ENCODE peak calls at places on chromosomes 11 and 22, in eight cellular contexts. A, G, Y, D, H, W, M and E are unnamed samples.

GRCh38 chr11:64449381-64450167 is 90.6 kb downstream of the RPS6KA4 start:
- DNase-seq in A (no peak), G (peak), Y (peak), D (no peak), H (no peak), W (peak), M (peak), E (peak)

GRCh38 chr22:39443416-39443815 is 13.4 kb upstream of the MGAT3 start:
- DNase-seq in A (no peak), G (no peak), Y (no peak), D (no peak), H (no peak), W (no peak), M (peak), E (no peak)

GRCh38 chr11:57219021-57219627 is 17.9 kb downstream of the APLNR start:
- DNase-seq in A (peak), G (no peak), Y (peak), D (no peak), H (no peak), W (peak), M (no peak), E (no peak)

GRCh38 chr22:38840129-38840528 is 3.7 kb downstream of the NPTXR start:
- DNase-seq in A (no peak), G (no peak), Y (no peak), D (no peak), H (no peak), W (no peak), M (no peak), E (no peak)

GRCh38 chr11:77361184-77361583 is 59.7 kb upstream of the GDPD4 start:
- DNase-seq in A (no peak), G (no peak), Y (no peak), D (peak), H (no peak), W (no peak), M (peak), E (no peak)

GRCh38 chr11:697811-698311 is 2.2 kb downstream of the TMEM80 start:
- DNase-seq in A (no peak), G (no peak), Y (no peak), D (no peak), H (no peak), W (peak), M (no peak), E (no peak)

GRCh38 chr11:12164061-12165014 is 53.9 kb downstream of the MICAL2 start:
- DNase-seq in A (no peak), G (no peak), Y (no peak), D (peak), H (no peak), W (no peak), M (peak), E (no peak)

GRCh38 chr11:57638005-57638760 is 11.5 kb downstream of the YPEL4 start:
- DNase-seq in A (peak), G (peak), Y (no peak), D (peak), H (peak), W (no peak), M (peak), E (peak)

GRCh38 chr11:10164621-10165020 is 129.4 kb downstream of the SBF2 start:
- DNase-seq in A (no peak), G (no peak), Y (no peak), D (no peak), H (no peak), W (no peak), M (no peak), E (no peak)

GRCh38 chr11:64385953-64386704 is 27.2 kb downstream of the RPS6KA4 start:
- DNase-seq in A (no peak), G (no peak), Y (no peak), D (peak), H (no peak), W (peak), M (no peak), E (no peak)

GRCh38 chr11:70428701-70429427 is 30.5 kb downstream of the CTTN start:
- DNase-seq in A (no peak), G (no peak), Y (no peak), D (no peak), H (no peak), W (no peak), M (no peak), E (no peak)

GRCh38 chr22:30445438-30445936 is 19.9 kb downstream of the MTFP1 start:
- DNase-seq in A (no peak), G (no peak), Y (no peak), D (no peak), H (no peak), W (no peak), M (no peak), E (no peak)

GRCh38 chr22:49303781-49304461 is 523.8 kb downstream of the BRD1 start:
- DNase-seq in A (peak), G (no peak), Y (peak), D (no peak), H (no peak), W (no peak), M (peak), E (no peak)

GRCh38 chr22:29259253-29259899 is 8.4 kb downstream of the RHBDD3 start:
- DNase-seq in A (peak), G (no peak), Y (no peak), D (no peak), H (no peak), W (no peak), M (peak), E (no peak)

GRCh38 chr11:77542296-77542695 is 47.5 kb upstream of the AQP11 start:
- DNase-seq in A (no peak), G (no peak), Y (no peak), D (peak), H (no peak), W (no peak), M (no peak), E (no peak)

GRCh38 chr22:19085233-19086043 is 36.8 kb downstream of the DGCR2 start:
- DNase-seq in A (peak), G (no peak), Y (no peak), D (no peak), H (no peak), W (peak), M (peak), E (no peak)

GRCh38 chr11:1453611-1454386 is 32.8 kb downstream of the MOB2 start:
- DNase-seq in A (no peak), G (no peak), Y (no peak), D (no peak), H (no peak), W (peak), M (peak), E (peak)

GRCh38 chr11:134696455-134696854 is 284.4 kb upstream of the B3GAT1 start:
- DNase-seq in A (no peak), G (no peak), Y (no peak), D (no peak), H (no peak), W (no peak), M (no peak), E (no peak)

GRCh38 chr11:62556102-62556871 is 9.7 kb upstream of the AHNAK start:
- DNase-seq in A (peak), G (peak), Y (peak), D (peak), H (peak), W (peak), M (peak), E (peak)

GRCh38 chr11:45089251-45089650 is 57.2 kb upstream of the PRDM11 start:
- DNase-seq in A (peak), G (peak), Y (peak), D (peak), H (peak), W (no peak), M (no peak), E (no peak)

GRCh38 chr11:28490763-28491382 is 382.7 kb downstream of the METTL15 start:
- DNase-seq in A (no peak), G (no peak), Y (no peak), D (no peak), H (no peak), W (no peak), M (no peak), E (no peak)

GRCh38 chr22:35148381-35148780 is 82.4 kb downstream of the ISX start:
- DNase-seq in A (no peak), G (no peak), Y (no peak), D (no peak), H (no peak), W (no peak), M (no peak), E (no peak)

GRCh38 chr11:26992031-26992541 is 1.8 kb upstream of the FIBIN start:
- DNase-seq in A (no peak), G (no peak), Y (no peak), D (peak), H (no peak), W (no peak), M (no peak), E (no peak)

GRCh38 chr11:57638811-57639320 is 10.8 kb downstream of the YPEL4 start:
- DNase-seq in A (no peak), G (no peak), Y (no peak), D (no peak), H (no peak), W (no peak), M (peak), E (peak)

GRCh38 chr22:49997932-49998717 is 14.4 kb downstream of the IL17REL start:
- DNase-seq in A (no peak), G (no peak), Y (no peak), D (no peak), H (no peak), W (no peak), M (peak), E (no peak)

GRCh38 chr11:72725731-72726042 is 26.5 kb downstream of the ARAP1 start:
- DNase-seq in A (no peak), G (no peak), Y (no peak), D (no peak), H (no peak), W (no peak), M (no peak), E (no peak)

GRCh38 chr11:43686207-43686606 is 5.7 kb downstream of the HSD17B12 start:
- DNase-seq in A (no peak), G (no peak), Y (no peak), D (no peak), H (no peak), W (no peak), M (no peak), E (no peak)

GRCh38 chr11:61751384-61751783 is 1.1 kb upstream of the MYRF start:
- DNase-seq in A (no peak), G (no peak), Y (no peak), D (no peak), H (no peak), W (no peak), M (no peak), E (no peak)

GRCh38 chr11:36051235-36052072 is 107.6 kb downstream of the LDLRAD3 start:
- DNase-seq in A (no peak), G (no peak), Y (no peak), D (no peak), H (no peak), W (no peak), M (no peak), E (no peak)

GRCh38 chr11:57515332-57516060 is at the start of gene SLC43A1:
- DNase-seq in A (peak), G (peak), Y (peak), D (no peak), H (no peak), W (peak), M (peak), E (peak)

GRCh38 chr11:119193626-119194025 is 8.4 kb downstream of the NHERF4 start:
- DNase-seq in A (no peak), G (no peak), Y (no peak), D (no peak), H (no peak), W (no peak), M (no peak), E (no peak)

GRCh38 chr11:119194811-119195210 is 9.5 kb downstream of the NHERF4 start:
- DNase-seq in A (no peak), G (no peak), Y (no peak), D (no peak), H (no peak), W (no peak), M (no peak), E (no peak)

GRCh38 chr11:119198925-119199324 is 7.2 kb upstream of the CBL start:
- DNase-seq in A (no peak), G (no peak), Y (no peak), D (no peak), H (no peak), W (no peak), M (no peak), E (no peak)

GRCh38 chr11:119195680-119196079 is 10.4 kb downstream of the NHERF4 start:
- DNase-seq in A (no peak), G (no peak), Y (no peak), D (no peak), H (no peak), W (no peak), M (peak), E (peak)

GRCh38 chr11:119196833-119197483 is 9.2 kb upstream of the CBL start:
- DNase-seq in A (peak), G (no peak), Y (peak), D (peak), H (no peak), W (peak), M (peak), E (peak)
- TF ChIP-seq CTCF in A (peak), G (peak), Y (peak), D (peak), H (peak), W (peak), M (peak), E (peak)

GRCh38 chr22:25382762-25383161 is 163.3 kb downstream of the CRYBB2 start:
- DNase-seq in A (no peak), G (no peak), Y (no peak), D (no peak), H (no peak), W (no peak), M (no peak), E (no peak)
- TF ChIP-seq CTCF in A (no peak), G (no peak), Y (no peak), D (peak), H (no peak), W (peak), M (peak), E (no peak)

GRCh38 chr11:8477680-8478079 is 116.3 kb downstream of the STK33 start:
- DNase-seq in A (no peak), G (no peak), Y (no peak), D (no peak), H (no peak), W (no peak), M (no peak), E (no peak)
- TF ChIP-seq CTCF in A (no peak), G (no peak), Y (no peak), D (no peak), H (no peak), W (no peak), M (no peak), E (no peak)

DNA sequence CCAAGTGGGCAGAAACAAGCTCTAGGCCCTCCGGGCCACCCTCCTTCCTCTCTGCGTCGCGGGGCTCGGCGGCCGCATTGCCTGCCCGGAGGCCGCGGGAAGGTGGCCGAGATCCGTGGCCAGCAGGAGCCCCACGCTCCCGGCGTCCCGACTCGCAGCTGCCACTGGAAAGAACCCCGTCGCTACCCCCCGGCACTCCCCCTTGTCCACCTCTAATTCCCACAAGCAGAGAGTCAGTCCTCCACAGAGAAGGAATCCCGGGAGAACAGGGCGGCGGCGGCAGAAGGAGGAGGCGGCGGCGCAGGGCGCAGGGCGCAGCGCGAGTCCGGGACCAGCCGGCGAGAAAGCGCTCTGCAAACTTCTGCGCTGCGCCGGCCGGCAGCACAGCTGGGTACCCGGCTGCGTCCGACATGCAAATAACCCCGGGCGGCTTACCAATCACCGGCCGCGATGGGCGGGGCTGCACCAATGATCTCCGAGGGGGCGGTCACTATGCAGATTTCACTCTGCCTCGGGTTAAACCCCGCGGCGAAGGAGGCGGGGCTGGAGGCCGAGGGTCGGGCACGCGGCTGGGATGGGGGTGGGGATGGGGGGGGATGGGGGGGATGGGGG is at the start of gene ABTB2:
- DNase-seq in A (peak), G (peak), Y (peak), D (peak), H (peak), W (peak), M (peak), E (peak)
- TF ChIP-seq CTCF in A (no peak), G (no peak), Y (no peak), D (no peak), H (no peak), W (no peak), M (no peak), E (no peak)

GRCh38 chr22:32674925-32675825 is 126.3 kb upstream of the TIMP3 start:
- DNase-seq in A (no peak), G (no peak), Y (no peak), D (no peak), H (no peak), W (no peak), M (no peak), E (no peak)
- TF ChIP-seq CTCF in A (no peak), G (no peak), Y (no peak), D (peak), H (no peak), W (no peak), M (no peak), E (no peak)

DNA sequence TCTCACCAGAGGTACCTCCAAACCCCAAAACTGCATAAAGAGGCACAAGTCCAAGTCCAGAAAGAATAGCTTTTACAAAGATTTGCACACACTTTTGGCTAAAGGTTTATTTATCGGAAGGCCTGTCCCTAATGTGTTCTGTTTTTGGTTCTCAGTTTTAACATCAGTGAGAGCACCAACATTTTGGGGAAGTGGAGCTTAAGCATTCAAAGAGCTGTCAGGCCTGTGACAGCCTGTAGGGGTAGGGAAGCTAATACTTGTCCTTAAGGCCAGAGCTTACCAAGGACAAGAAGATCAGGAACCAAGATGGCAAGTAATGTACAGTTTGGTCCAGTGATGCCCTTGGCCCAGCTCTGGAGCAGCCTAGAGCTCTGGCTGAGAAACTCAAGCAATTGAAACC is 38.9 kb upstream of the SCUBE2 start:
- DNase-seq in A (no peak), G (no peak), Y (no peak), D (no peak), H (no peak), W (peak), M (no peak), E (no peak)
- TF ChIP-seq CTCF in A (no peak), G (no peak), Y (no peak), D (no peak), H (no peak), W (peak), M (peak), E (no peak)